ENCODE peak calls at places on chromosomes 4 and X, in four cellular contexts. One of them, this sample, is unnamed.

GRCh38 chr4:147963839-147964238 is 232.0 kb downstream of the ARHGAP10 start:
- DNase-seq in fibroblast of lung: peak
- DNase-seq in IMR-90: no peak
- DNase-seq in tibial nerve: no peak
- DNase-seq in this sample: no peak

GRCh38 chr4:175823015-175823741 is 11.1 kb upstream of the GPM6A start:
- DNase-seq in IMR-90: no peak
- DNase-seq in tibial nerve: no peak
- DNase-seq in fibroblast of lung: no peak
- DNase-seq in this sample: no peak

GRCh38 chrX:9141496-9141895 is 107.6 kb upstream of the FAM9B start:
- DNase-seq in tibial nerve: no peak
- DNase-seq in fibroblast of lung: peak
- DNase-seq in IMR-90: peak
- DNase-seq in this sample: peak

GRCh38 chrX:77742788-77743476 is 43.1 kb downstream of the ATRX start:
- DNase-seq in fibroblast of lung: no peak
- DNase-seq in tibial nerve: no peak
- DNase-seq in IMR-90: no peak
- DNase-seq in this sample: no peak

GRCh38 chr4:52038109-52038912 is at the start of gene SGCB:
- DNase-seq in fibroblast of lung: peak
- DNase-seq in IMR-90: peak
- DNase-seq in tibial nerve: peak
- DNase-seq in this sample: peak

GRCh38 chrX:24805201-24805600 is 111.5 kb downstream of the POLA1 start:
- DNase-seq in fibroblast of lung: no peak
- DNase-seq in IMR-90: no peak
- DNase-seq in tibial nerve: no peak
- DNase-seq in this sample: no peak

GRCh38 chr4:172962564-172963353 is 205.9 kb upstream of the GALNT7 start:
- DNase-seq in IMR-90: peak
- DNase-seq in tibial nerve: no peak
- DNase-seq in fibroblast of lung: peak
- DNase-seq in this sample: peak

GRCh38 chrX:71017396-71017939 is 50.7 kb downstream of the SNX12 start:
- DNase-seq in tibial nerve: no peak
- DNase-seq in fibroblast of lung: no peak
- DNase-seq in IMR-90: peak
- DNase-seq in this sample: peak

GRCh38 chr4:1595789-1596325 is 88.3 kb downstream of the FAM53A start:
- DNase-seq in tibial nerve: no peak
- DNase-seq in IMR-90: no peak
- DNase-seq in fibroblast of lung: no peak
- DNase-seq in this sample: no peak

GRCh38 chr4:83212041-83212851 is 72.4 kb downstream of the COQ2 start:
- DNase-seq in IMR-90: no peak
- DNase-seq in tibial nerve: no peak
- DNase-seq in fibroblast of lung: no peak
- DNase-seq in this sample: peak

GRCh38 chr4:137274404-137274803 is 257.9 kb downstream of the PCDH18 start:
- DNase-seq in IMR-90: peak
- DNase-seq in fibroblast of lung: no peak
- DNase-seq in tibial nerve: no peak
- DNase-seq in this sample: no peak

GRCh38 chr4:151730003-151730559 is 30.7 kb downstream of the GATB start:
- DNase-seq in IMR-90: no peak
- DNase-seq in fibroblast of lung: no peak
- DNase-seq in tibial nerve: no peak
- DNase-seq in this sample: peak

GRCh38 chr4:8398347-8398746 is 42.2 kb downstream of the ACOX3 start:
- DNase-seq in tibial nerve: no peak
- DNase-seq in IMR-90: no peak
- DNase-seq in fibroblast of lung: no peak
- DNase-seq in this sample: no peak

GRCh38 chr4:184434021-184434420 is 40.3 kb downstream of the IRF2 start:
- DNase-seq in IMR-90: no peak
- DNase-seq in fibroblast of lung: no peak
- DNase-seq in tibial nerve: no peak
- DNase-seq in this sample: no peak

GRCh38 chr4:107060388-107060787 is 24.3 kb upstream of the DKK2 start:
- DNase-seq in IMR-90: no peak
- DNase-seq in tibial nerve: no peak
- DNase-seq in fibroblast of lung: no peak
- DNase-seq in this sample: no peak

GRCh38 chrX:31258163-31258562 is 186.3 kb upstream of the FTHL17 start:
- DNase-seq in IMR-90: no peak
- DNase-seq in tibial nerve: no peak
- DNase-seq in fibroblast of lung: no peak
- DNase-seq in this sample: peak

GRCh38 chr4:114281561-114281960 is 302.1 kb upstream of the ARSJ start:
- DNase-seq in tibial nerve: no peak
- DNase-seq in IMR-90: peak
- DNase-seq in fibroblast of lung: peak
- DNase-seq in this sample: no peak

GRCh38 chr4:140135529-140136021 is 18.4 kb downstream of the MAML3 start:
- DNase-seq in tibial nerve: peak
- DNase-seq in fibroblast of lung: peak
- DNase-seq in IMR-90: no peak
- DNase-seq in this sample: no peak

GRCh38 chrX:120281761-120282160 is 29.5 kb downstream of the TMEM255A start:
- DNase-seq in IMR-90: no peak
- DNase-seq in fibroblast of lung: no peak
- DNase-seq in tibial nerve: no peak
- DNase-seq in this sample: no peak

GRCh38 chr4:38610844-38611550 is 53.0 kb upstream of the KLF3 start:
- DNase-seq in fibroblast of lung: no peak
- DNase-seq in tibial nerve: no peak
- DNase-seq in IMR-90: no peak
- DNase-seq in this sample: no peak

GRCh38 chr4:577499-578450 is 1.7 kb upstream of the TMEM271 start:
- DNase-seq in IMR-90: no peak
- DNase-seq in fibroblast of lung: peak
- DNase-seq in tibial nerve: no peak
- DNase-seq in this sample: peak

GRCh38 chr4:10186228-10187214 is 69.9 kb upstream of the WDR1 start:
- DNase-seq in IMR-90: no peak
- DNase-seq in fibroblast of lung: no peak
- DNase-seq in tibial nerve: no peak
- DNase-seq in this sample: no peak

GRCh38 chr4:71187399-71188196 is 151.2 kb upstream of the SLC4A4 start:
- DNase-seq in IMR-90: peak
- DNase-seq in tibial nerve: no peak
- DNase-seq in fibroblast of lung: peak
- DNase-seq in this sample: peak

GRCh38 chr4:48462363-48462762 is 20.8 kb upstream of the SLC10A4 start:
- DNase-seq in fibroblast of lung: no peak
- DNase-seq in tibial nerve: no peak
- DNase-seq in IMR-90: no peak
- DNase-seq in this sample: no peak

GRCh38 chr4:140875751-140876389 is 119.7 kb upstream of the TBC1D9 start:
- DNase-seq in tibial nerve: no peak
- DNase-seq in fibroblast of lung: no peak
- DNase-seq in IMR-90: no peak
- DNase-seq in this sample: no peak

GRCh38 chrX:15497865-15498264 is 2.7 kb upstream of the BMX start:
- DNase-seq in IMR-90: peak
- DNase-seq in fibroblast of lung: peak
- DNase-seq in tibial nerve: no peak
- DNase-seq in this sample: peak

GRCh38 chr4:70838400-70838971 is 1.2 kb downstream of the GRSF1 start:
- DNase-seq in tibial nerve: no peak
- DNase-seq in IMR-90: peak
- DNase-seq in fibroblast of lung: peak
- DNase-seq in this sample: peak

GRCh38 chr4:80360900-80361299 is 25.4 kb downstream of the CFAP299 start:
- DNase-seq in fibroblast of lung: peak
- DNase-seq in IMR-90: peak
- DNase-seq in tibial nerve: no peak
- DNase-seq in this sample: peak

GRCh38 chr4:80361329-80361900 is 25.9 kb downstream of the CFAP299 start:
- DNase-seq in IMR-90: peak
- DNase-seq in tibial nerve: no peak
- DNase-seq in fibroblast of lung: peak
- DNase-seq in this sample: peak

GRCh38 chr4:80360102-80360501 is 24.6 kb downstream of the CFAP299 start:
- DNase-seq in IMR-90: no peak
- DNase-seq in tibial nerve: no peak
- DNase-seq in fibroblast of lung: no peak
- DNase-seq in this sample: no peak

GRCh38 chr4:80365928-80366327 is 30.4 kb downstream of the CFAP299 start:
- DNase-seq in fibroblast of lung: peak
- DNase-seq in tibial nerve: no peak
- DNase-seq in IMR-90: peak
- DNase-seq in this sample: peak

GRCh38 chr4:80362578-80363181 is 27.1 kb downstream of the CFAP299 start:
- DNase-seq in tibial nerve: no peak
- DNase-seq in IMR-90: peak
- DNase-seq in fibroblast of lung: peak
- DNase-seq in this sample: peak
- TF ChIP-seq CTCF in tibial nerve: peak
- TF ChIP-seq CTCF in IMR-90: peak
- TF ChIP-seq CTCF in fibroblast of lung: peak
- TF ChIP-seq CTCF in this sample: peak

GRCh38 chrX:114268643-114269042 is 315.2 kb upstream of the HTR2C start:
- DNase-seq in IMR-90: no peak
- DNase-seq in fibroblast of lung: no peak
- DNase-seq in tibial nerve: no peak
- DNase-seq in this sample: no peak
- H3K4me3 ChIP-seq in IMR-90: no peak
- H3K4me3 ChIP-seq in fibroblast of lung: no peak
- H3K4me3 ChIP-seq in tibial nerve: no peak
- H3K4me3 ChIP-seq in this sample: no peak

GRCh38 chr4:44446801-44447562 is 1.6 kb downstream of the KCTD8 start:
- DNase-seq in tibial nerve: no peak
- DNase-seq in IMR-90: no peak
- DNase-seq in fibroblast of lung: no peak
- DNase-seq in this sample: no peak

GRCh38 chr4:44446191-44446590 is 2.4 kb downstream of the KCTD8 start:
- DNase-seq in IMR-90: no peak
- DNase-seq in tibial nerve: no peak
- DNase-seq in fibroblast of lung: peak
- DNase-seq in this sample: peak

GRCh38 chr4:44447563-44448504 is 775 bp downstream of the KCTD8 start:
- DNase-seq in IMR-90: no peak
- DNase-seq in tibial nerve: peak
- DNase-seq in fibroblast of lung: peak
- DNase-seq in this sample: peak

DNA sequence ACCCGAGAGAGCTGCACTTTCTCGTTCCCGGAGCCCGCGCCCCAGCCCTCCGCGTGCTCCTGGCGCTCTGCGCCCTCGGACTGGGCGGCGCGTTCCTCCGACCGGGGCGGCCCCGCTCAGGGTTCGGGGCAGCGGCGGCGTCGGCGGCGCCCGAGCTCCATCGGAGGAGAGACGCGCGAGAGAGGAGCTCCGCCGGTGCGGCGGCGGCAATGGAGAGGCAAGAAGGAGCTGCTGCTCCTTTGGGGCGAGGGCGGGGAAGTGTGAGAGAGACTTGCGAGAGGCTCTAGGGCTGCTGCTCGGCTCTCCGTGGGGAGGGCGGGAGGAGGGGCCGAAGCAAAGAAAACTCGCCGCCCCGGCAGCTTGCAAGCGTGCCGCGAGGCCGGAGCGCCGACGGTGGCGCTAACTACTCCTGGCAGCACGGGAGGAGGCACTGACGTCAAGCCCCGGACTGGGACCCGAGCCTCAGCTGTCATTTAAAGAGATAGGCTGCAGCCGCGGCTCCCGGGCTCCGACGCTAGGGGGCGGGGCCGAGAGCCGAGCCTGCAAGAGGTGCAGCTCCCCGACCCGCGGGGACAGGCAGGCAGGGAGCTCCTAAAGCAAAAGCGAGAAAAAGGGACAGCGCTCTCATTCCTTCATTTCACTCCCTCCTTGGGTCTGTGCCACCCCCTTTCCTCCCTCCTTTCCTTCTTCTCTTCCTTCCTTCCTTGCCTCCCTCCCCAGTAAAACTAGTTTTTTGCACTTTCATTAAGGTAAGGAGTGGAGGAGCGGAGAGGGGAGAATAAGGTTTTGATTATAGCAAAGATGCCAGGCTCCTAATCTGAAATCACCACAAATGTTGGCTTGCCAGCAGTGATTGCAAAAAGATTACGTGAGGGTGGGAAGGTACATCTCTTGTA is at the start of gene KCTD8:
- DNase-seq in tibial nerve: peak
- DNase-seq in IMR-90: peak
- DNase-seq in fibroblast of lung: peak
- DNase-seq in this sample: peak
- TF ChIP-seq CTCF in tibial nerve: peak
- TF ChIP-seq CTCF in IMR-90: peak
- TF ChIP-seq CTCF in fibroblast of lung: peak
- TF ChIP-seq CTCF in this sample: peak

GRCh38 chrX:40148439-40149285 is 50.9 kb upstream of the BCOR start:
- DNase-seq in fibroblast of lung: no peak
- DNase-seq in IMR-90: no peak
- DNase-seq in tibial nerve: no peak
- DNase-seq in this sample: no peak
- H3K4me3 ChIP-seq in fibroblast of lung: no peak
- H3K4me3 ChIP-seq in IMR-90: no peak
- H3K4me3 ChIP-seq in tibial nerve: no peak
- H3K4me3 ChIP-seq in this sample: no peak

GRCh38 chr4:145888393-145888792 is 50.2 kb downstream of the ZNF827 start:
- DNase-seq in fibroblast of lung: no peak
- DNase-seq in IMR-90: no peak
- DNase-seq in tibial nerve: no peak
- DNase-seq in this sample: no peak
- TF ChIP-seq CTCF in fibroblast of lung: peak
- TF ChIP-seq CTCF in IMR-90: no peak
- TF ChIP-seq CTCF in tibial nerve: no peak
- TF ChIP-seq CTCF in this sample: peak

GRCh38 chr4:72677886-72678285 is 108.9 kb upstream of the ADAMTS3 start:
- DNase-seq in IMR-90: no peak
- DNase-seq in tibial nerve: no peak
- DNase-seq in fibroblast of lung: no peak
- DNase-seq in this sample: no peak

GRCh38 chr4:72677265-72677664 is 108.2 kb upstream of the ADAMTS3 start:
- DNase-seq in IMR-90: no peak
- DNase-seq in tibial nerve: no peak
- DNase-seq in fibroblast of lung: no peak
- DNase-seq in this sample: no peak

GRCh38 chr4:72679666-72680065 is 110.6 kb upstream of the ADAMTS3 start:
- DNase-seq in tibial nerve: no peak
- DNase-seq in IMR-90: no peak
- DNase-seq in fibroblast of lung: no peak
- DNase-seq in this sample: no peak
- H3K4me3 ChIP-seq in tibial nerve: no peak
- H3K4me3 ChIP-seq in IMR-90: no peak
- H3K4me3 ChIP-seq in fibroblast of lung: no peak
- H3K4me3 ChIP-seq in this sample: no peak

This sample was measured in epithelial cell of esophagus.